ENCODE peak calls at places on chromosomes 6 and 20, in five cellular contexts. B is coronary artery, A is astrocyte, X is activated gamma-delta T cell treated with Interleukin-2 at 50 U/mL for 16 hours, K is RPMI7951. R is an unnamed sample.

GRCh38 chr6:149210376-149210775 is 107.1 kb upstream of the TAB2 start:
- DNase-seq in X (peak), A (peak), K (peak), B (no peak), R (no peak)

GRCh38 chr6:151191477-151191995 is 48.2 kb upstream of the AKAP12 start:
- DNase-seq in K (no peak), B (no peak), A (no peak), X (no peak), R (no peak)

GRCh38 chr20:20340443-20340842 is 27.5 kb upstream of the INSM1 start:
- DNase-seq in A (no peak), K (no peak), X (no peak), B (no peak), R (no peak)

GRCh38 chr6:43746071-43746470 is 23.9 kb upstream of the VEGFA start:
- DNase-seq in X (no peak), K (no peak), B (no peak), A (no peak), R (no peak)

GRCh38 chr6:112269979-112270378 is 15.6 kb upstream of the LAMA4 start:
- DNase-seq in A (no peak), X (no peak), B (no peak), K (no peak), R (no peak)

GRCh38 chr20:25269833-25270170 is 21.9 kb downstream of the PYGB start:
- DNase-seq in X (no peak), K (no peak), B (peak), A (no peak), R (peak)

GRCh38 chr6:41503841-41504525 is 42.2 kb upstream of the FOXP4 start:
- DNase-seq in X (no peak), A (peak), K (peak), B (no peak), R (no peak)

GRCh38 chr20:31859998-31860380 is 10.3 kb downstream of the DUSP15 start:
- DNase-seq in A (no peak), K (no peak), B (peak), X (no peak), R (peak)

GRCh38 chr6:43806041-43806757 is 36.2 kb downstream of the VEGFA start:
- DNase-seq in K (peak), A (no peak), X (no peak), B (no peak), R (no peak)

GRCh38 chr6:21438237-21438985 is 155.1 kb upstream of the SOX4 start:
- DNase-seq in K (peak), X (peak), A (peak), B (no peak), R (no peak)

GRCh38 chr6:87277123-87277522 is 45.3 kb upstream of the SMIM8 start:
- DNase-seq in X (no peak), A (no peak), K (peak), B (no peak), R (no peak)

GRCh38 chr6:29552512-29553051 is 7.0 kb downstream of the UBD start:
- DNase-seq in X (no peak), B (no peak), A (peak), K (peak), R (no peak)

GRCh38 chr6:19327246-19327645 is 509.9 kb upstream of the ID4 start:
- DNase-seq in A (peak), B (no peak), K (no peak), X (no peak), R (no peak)

GRCh38 chr6:84773431-84774173 is 9.2 kb upstream of the TBX18 start:
- DNase-seq in A (no peak), X (no peak), B (peak), K (peak), R (no peak)

GRCh38 chr20:24914388-24915241 is 34.5 kb upstream of the CST7 start:
- DNase-seq in K (no peak), A (no peak), B (no peak), X (no peak), R (peak)

GRCh38 chr6:109491207-109491938 is 8.4 kb upstream of the ZBTB24 start:
- DNase-seq in K (no peak), X (peak), B (no peak), A (peak), R (no peak)

R was measured in mesenteric fat pad.